ENCODE peak calls at places on chromosomes 6 and 20, in six cellular contexts. I, Z, X, C, U and H are unnamed samples.

GRCh38 chr6:44606976-44607375 is 219.5 kb downstream of the CDC5L start:
- DNase-seq in I (no peak), Z (no peak), X (no peak), C (no peak), U (no peak), H (no peak)

GRCh38 chr6:16316741-16317251 is 78.4 kb downstream of the GMPR start:
- DNase-seq in I (no peak), Z (peak), X (peak), C (peak), U (no peak), H (no peak)

GRCh38 chr6:88975369-88975768 is 12.0 kb upstream of the RNGTT start:
- DNase-seq in I (no peak), Z (no peak), X (no peak), C (no peak), U (no peak), H (no peak)

GRCh38 chr20:47318596-47319516 is 37.6 kb downstream of the ZMYND8 start:
- DNase-seq in I (peak), Z (peak), X (no peak), C (no peak), U (peak), H (no peak)

GRCh38 chr6:169837529-169838250 is 86.3 kb downstream of the ERMARD start:
- DNase-seq in I (no peak), Z (no peak), X (no peak), C (no peak), U (peak), H (no peak)

GRCh38 chr6:119343573-119344146 is 5.9 kb downstream of the MAN1A1 start:
- DNase-seq in I (no peak), Z (no peak), X (no peak), C (no peak), U (no peak), H (no peak)

GRCh38 chr20:44442298-44443070 is 33.2 kb upstream of the TTPAL start:
- DNase-seq in I (no peak), Z (no peak), X (no peak), C (no peak), U (no peak), H (no peak)

GRCh38 chr20:34771680-34772081 is 53.8 kb downstream of the NCOA6 start:
- DNase-seq in I (no peak), Z (no peak), X (no peak), C (no peak), U (no peak), H (no peak)

GRCh38 chr6:42431356-42431755 is 20.4 kb downstream of the TRERF1 start:
- DNase-seq in I (no peak), Z (no peak), X (no peak), C (no peak), U (no peak), H (no peak)